ENCODE peak calls at places on chromosomes 11 and 22, in eight cellular contexts. One of them, this sample, is unnamed.

GRCh38 chr11:122153746-122154145 is 37.7 kb upstream of the BLID start:
- DNase-seq in MM.1S: peak
- DNase-seq in IMR-90: no peak
- DNase-seq in PC-3: no peak
- DNase-seq in GM23248: peak
- DNase-seq in HCT116: no peak
- DNase-seq in H9: no peak
- DNase-seq in fibroblast of lung: no peak
- DNase-seq in this sample: no peak

GRCh38 chr22:31501738-31502137 is 5.4 kb downstream of the SFI1 start:
- DNase-seq in MM.1S: no peak
- DNase-seq in IMR-90: no peak
- DNase-seq in PC-3: no peak
- DNase-seq in GM23248: no peak
- DNase-seq in HCT116: no peak
- DNase-seq in H9: no peak
- DNase-seq in fibroblast of lung: no peak
- DNase-seq in this sample: no peak

GRCh38 chr11:9574556-9574805 is 1.0 kb downstream of the WEE1 start:
- DNase-seq in MM.1S: no peak
- DNase-seq in IMR-90: no peak
- DNase-seq in PC-3: no peak
- DNase-seq in GM23248: no peak
- DNase-seq in HCT116: no peak
- DNase-seq in H9: no peak
- DNase-seq in fibroblast of lung: peak
- DNase-seq in this sample: no peak

GRCh38 chr11:95232666-95233065 is 1.7 kb upstream of the SESN3 start:
- DNase-seq in MM.1S: peak
- DNase-seq in IMR-90: no peak
- DNase-seq in PC-3: no peak
- DNase-seq in GM23248: no peak
- DNase-seq in HCT116: no peak
- DNase-seq in H9: no peak
- DNase-seq in fibroblast of lung: peak
- DNase-seq in this sample: no peak

GRCh38 chr11:876550-876949 is 33.9 kb downstream of the TSPAN4 start:
- DNase-seq in MM.1S: no peak
- DNase-seq in IMR-90: peak
- DNase-seq in PC-3: no peak
- DNase-seq in GM23248: peak
- DNase-seq in HCT116: no peak
- DNase-seq in H9: no peak
- DNase-seq in fibroblast of lung: no peak
- DNase-seq in this sample: no peak

GRCh38 chr11:11387906-11388305 is 34.9 kb upstream of the CSNK2A3 start:
- DNase-seq in MM.1S: no peak
- DNase-seq in IMR-90: no peak
- DNase-seq in PC-3: no peak
- DNase-seq in GM23248: no peak
- DNase-seq in HCT116: no peak
- DNase-seq in H9: no peak
- DNase-seq in fibroblast of lung: no peak
- DNase-seq in this sample: no peak

GRCh38 chr11:122656073-122656630 is 630 bp downstream of the UBASH3B start:
- DNase-seq in MM.1S: peak
- DNase-seq in IMR-90: peak
- DNase-seq in PC-3: peak
- DNase-seq in GM23248: peak
- DNase-seq in HCT116: no peak
- DNase-seq in H9: peak
- DNase-seq in fibroblast of lung: peak
- DNase-seq in this sample: peak

GRCh38 chr11:9120659-9121350 is 29.4 kb upstream of the SCUBE2 start:
- DNase-seq in MM.1S: no peak
- DNase-seq in IMR-90: no peak
- DNase-seq in PC-3: peak
- DNase-seq in GM23248: no peak
- DNase-seq in HCT116: peak
- DNase-seq in H9: peak
- DNase-seq in fibroblast of lung: no peak
- DNase-seq in this sample: no peak

GRCh38 chr22:46583571-46583970 is 36.6 kb upstream of the GRAMD4 start:
- DNase-seq in MM.1S: no peak
- DNase-seq in IMR-90: no peak
- DNase-seq in PC-3: no peak
- DNase-seq in GM23248: no peak
- DNase-seq in HCT116: no peak
- DNase-seq in H9: peak
- DNase-seq in fibroblast of lung: no peak
- DNase-seq in this sample: no peak

GRCh38 chr11:9004310-9004945 is 627 bp upstream of the NRIP3 start:
- DNase-seq in MM.1S: no peak
- DNase-seq in IMR-90: no peak
- DNase-seq in PC-3: no peak
- DNase-seq in GM23248: no peak
- DNase-seq in HCT116: no peak
- DNase-seq in H9: peak
- DNase-seq in fibroblast of lung: no peak
- DNase-seq in this sample: no peak

GRCh38 chr22:28894320-28894719 is 10.9 kb downstream of the ZNRF3 start:
- DNase-seq in MM.1S: no peak
- DNase-seq in IMR-90: no peak
- DNase-seq in PC-3: peak
- DNase-seq in GM23248: no peak
- DNase-seq in HCT116: no peak
- DNase-seq in H9: no peak
- DNase-seq in fibroblast of lung: no peak
- DNase-seq in this sample: no peak

GRCh38 chr22:46296257-46297150 is at the start of gene GTSE1:
- DNase-seq in MM.1S: peak
- DNase-seq in IMR-90: peak
- DNase-seq in PC-3: peak
- DNase-seq in GM23248: peak
- DNase-seq in HCT116: peak
- DNase-seq in H9: peak
- DNase-seq in fibroblast of lung: peak
- DNase-seq in this sample: peak

GRCh38 chr11:71221201-71221600 is 31.2 kb downstream of the SHANK2 start:
- DNase-seq in MM.1S: no peak
- DNase-seq in IMR-90: no peak
- DNase-seq in PC-3: no peak
- DNase-seq in GM23248: no peak
- DNase-seq in HCT116: no peak
- DNase-seq in H9: no peak
- DNase-seq in fibroblast of lung: no peak
- DNase-seq in this sample: no peak

GRCh38 chr22:44402196-44403111 is 89.7 kb upstream of the SHISAL1 start:
- DNase-seq in MM.1S: no peak
- DNase-seq in IMR-90: no peak
- DNase-seq in PC-3: no peak
- DNase-seq in GM23248: no peak
- DNase-seq in HCT116: no peak
- DNase-seq in H9: peak
- DNase-seq in fibroblast of lung: no peak
- DNase-seq in this sample: no peak

GRCh38 chr11:28072321-28072720 is 35.6 kb downstream of the KIF18A start:
- DNase-seq in MM.1S: no peak
- DNase-seq in IMR-90: peak
- DNase-seq in PC-3: no peak
- DNase-seq in GM23248: peak
- DNase-seq in HCT116: no peak
- DNase-seq in H9: no peak
- DNase-seq in fibroblast of lung: peak
- DNase-seq in this sample: no peak

GRCh38 chr11:117820516-117820915 is 4.0 kb downstream of the FXYD2 start:
- DNase-seq in MM.1S: no peak
- DNase-seq in IMR-90: no peak
- DNase-seq in PC-3: no peak
- DNase-seq in GM23248: no peak
- DNase-seq in HCT116: no peak
- DNase-seq in H9: no peak
- DNase-seq in fibroblast of lung: no peak
- DNase-seq in this sample: no peak

GRCh38 chr11:110432713-110433392 is 3.1 kb downstream of the FDX1 start:
- DNase-seq in MM.1S: no peak
- DNase-seq in IMR-90: peak
- DNase-seq in PC-3: peak
- DNase-seq in GM23248: no peak
- DNase-seq in HCT116: no peak
- DNase-seq in H9: no peak
- DNase-seq in fibroblast of lung: peak
- DNase-seq in this sample: peak

GRCh38 chr22:42520663-42521546 is 1.3 kb upstream of the RRP7A start:
- DNase-seq in MM.1S: no peak
- DNase-seq in IMR-90: no peak
- DNase-seq in PC-3: no peak
- DNase-seq in GM23248: no peak
- DNase-seq in HCT116: no peak
- DNase-seq in H9: no peak
- DNase-seq in fibroblast of lung: no peak
- DNase-seq in this sample: peak
- H2AFZ ChIP-seq in MM.1S: no peak
- H2AFZ ChIP-seq in IMR-90: peak
- H2AFZ ChIP-seq in PC-3: no peak
- H2AFZ ChIP-seq in GM23248: peak
- H2AFZ ChIP-seq in HCT116: peak
- H2AFZ ChIP-seq in H9: no peak
- H2AFZ ChIP-seq in fibroblast of lung: peak
- H2AFZ ChIP-seq in this sample: peak

GRCh38 chr11:47437218-47437745 is 11.0 kb upstream of the PSMC3 start:
- DNase-seq in MM.1S: no peak
- DNase-seq in IMR-90: no peak
- DNase-seq in PC-3: no peak
- DNase-seq in GM23248: no peak
- DNase-seq in HCT116: no peak
- DNase-seq in H9: no peak
- DNase-seq in fibroblast of lung: no peak
- DNase-seq in this sample: no peak

GRCh38 chr11:47433991-47434786 is 8.0 kb upstream of the PSMC3 start:
- DNase-seq in MM.1S: no peak
- DNase-seq in IMR-90: peak
- DNase-seq in PC-3: no peak
- DNase-seq in GM23248: peak
- DNase-seq in HCT116: no peak
- DNase-seq in H9: no peak
- DNase-seq in fibroblast of lung: peak
- DNase-seq in this sample: no peak

GRCh38 chr11:47437746-47438418 is 11.1 kb downstream of the RAPSN start:
- DNase-seq in MM.1S: no peak
- DNase-seq in IMR-90: no peak
- DNase-seq in PC-3: no peak
- DNase-seq in GM23248: no peak
- DNase-seq in HCT116: no peak
- DNase-seq in H9: no peak
- DNase-seq in fibroblast of lung: no peak
- DNase-seq in this sample: no peak

GRCh38 chr11:47436726-47437125 is 10.5 kb upstream of the PSMC3 start:
- DNase-seq in MM.1S: no peak
- DNase-seq in IMR-90: no peak
- DNase-seq in PC-3: no peak
- DNase-seq in GM23248: no peak
- DNase-seq in HCT116: no peak
- DNase-seq in H9: no peak
- DNase-seq in fibroblast of lung: no peak
- DNase-seq in this sample: no peak

GRCh38 chr11:47435687-47436086 is 9.4 kb upstream of the PSMC3 start:
- DNase-seq in MM.1S: no peak
- DNase-seq in IMR-90: no peak
- DNase-seq in PC-3: no peak
- DNase-seq in GM23248: no peak
- DNase-seq in HCT116: no peak
- DNase-seq in H9: no peak
- DNase-seq in fibroblast of lung: no peak
- DNase-seq in this sample: no peak
- H2AFZ ChIP-seq in MM.1S: no peak
- H2AFZ ChIP-seq in IMR-90: peak
- H2AFZ ChIP-seq in PC-3: no peak
- H2AFZ ChIP-seq in GM23248: no peak
- H2AFZ ChIP-seq in HCT116: no peak
- H2AFZ ChIP-seq in H9: no peak
- H2AFZ ChIP-seq in fibroblast of lung: no peak
- H2AFZ ChIP-seq in this sample: no peak

GRCh38 chr11:133618500-133618899 is 86.2 kb upstream of the OPCML start:
- DNase-seq in MM.1S: no peak
- DNase-seq in IMR-90: no peak
- DNase-seq in PC-3: no peak
- DNase-seq in GM23248: no peak
- DNase-seq in HCT116: no peak
- DNase-seq in H9: no peak
- DNase-seq in fibroblast of lung: no peak
- DNase-seq in this sample: no peak

GRCh38 chr11:133619973-133620372 is 87.7 kb upstream of the OPCML start:
- DNase-seq in MM.1S: no peak
- DNase-seq in IMR-90: no peak
- DNase-seq in PC-3: no peak
- DNase-seq in GM23248: no peak
- DNase-seq in HCT116: no peak
- DNase-seq in H9: no peak
- DNase-seq in fibroblast of lung: no peak
- DNase-seq in this sample: no peak

GRCh38 chr11:133619397-133619796 is 87.1 kb upstream of the OPCML start:
- DNase-seq in MM.1S: no peak
- DNase-seq in IMR-90: no peak
- DNase-seq in PC-3: no peak
- DNase-seq in GM23248: no peak
- DNase-seq in HCT116: no peak
- DNase-seq in H9: peak
- DNase-seq in fibroblast of lung: no peak
- DNase-seq in this sample: no peak
- H2AFZ ChIP-seq in MM.1S: no peak
- H2AFZ ChIP-seq in IMR-90: no peak
- H2AFZ ChIP-seq in PC-3: no peak
- H2AFZ ChIP-seq in GM23248: no peak
- H2AFZ ChIP-seq in HCT116: no peak
- H2AFZ ChIP-seq in H9: no peak
- H2AFZ ChIP-seq in fibroblast of lung: no peak
- H2AFZ ChIP-seq in this sample: no peak

DNA sequence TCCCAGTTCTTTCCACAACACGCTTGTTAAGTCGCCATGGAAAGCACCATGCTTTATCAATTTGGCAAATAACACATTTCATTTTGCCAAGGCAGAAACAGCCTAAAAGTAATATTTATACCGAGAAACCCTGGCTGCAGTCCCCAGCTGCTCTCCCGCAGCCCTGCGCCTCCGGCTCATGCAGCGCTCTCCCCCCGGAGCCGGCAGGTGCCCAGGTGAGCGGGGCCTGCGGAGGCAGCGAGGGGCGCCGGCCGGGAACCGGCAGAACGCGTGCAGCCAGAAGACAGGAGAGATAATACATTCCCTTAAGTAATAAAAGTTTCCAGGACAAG is 651 bp upstream of the ARHGEF12 start:
- DNase-seq in MM.1S: peak
- DNase-seq in IMR-90: peak
- DNase-seq in PC-3: peak
- DNase-seq in GM23248: peak
- DNase-seq in HCT116: no peak
- DNase-seq in H9: no peak
- DNase-seq in fibroblast of lung: no peak
- DNase-seq in this sample: no peak
- H2AFZ ChIP-seq in MM.1S: peak
- H2AFZ ChIP-seq in IMR-90: peak
- H2AFZ ChIP-seq in PC-3: peak
- H2AFZ ChIP-seq in GM23248: peak
- H2AFZ ChIP-seq in HCT116: peak
- H2AFZ ChIP-seq in H9: peak
- H2AFZ ChIP-seq in fibroblast of lung: peak
- H2AFZ ChIP-seq in this sample: no peak

This sample was measured in mesenchymal stem cell.